ENCODE peak calls at places on chromosomes 13 and 19, in four cellular contexts. One of them, this sample, is unnamed.

GRCh38 chr13:42875448-42876269 is 94.3 kb downstream of the FAM216B start:
- ATAC-seq in left colon: no peak
- ATAC-seq in aorta: no peak
- ATAC-seq in right cardiac atrium: peak
- ATAC-seq in this sample: no peak

GRCh38 chr13:83876546-83876945 is 5.7 kb downstream of the SLITRK1 start:
- ATAC-seq in left colon: no peak
- ATAC-seq in aorta: no peak
- ATAC-seq in right cardiac atrium: no peak
- ATAC-seq in this sample: no peak

GRCh38 chr13:111533900-111534645 is 213.6 kb downstream of the TEX29 start:
- ATAC-seq in left colon: no peak
- ATAC-seq in aorta: no peak
- ATAC-seq in right cardiac atrium: no peak
- ATAC-seq in this sample: no peak

GRCh38 chr13:112596220-112596619 is 8.3 kb upstream of the TUBGCP3 start:
- ATAC-seq in left colon: no peak
- ATAC-seq in aorta: no peak
- ATAC-seq in right cardiac atrium: no peak
- ATAC-seq in this sample: no peak

GRCh38 chr19:45955905-45956608 is 17.6 kb downstream of the NOVA2 start:
- ATAC-seq in left colon: no peak
- ATAC-seq in aorta: peak
- ATAC-seq in right cardiac atrium: peak
- ATAC-seq in this sample: peak

GRCh38 chr19:46976845-46977320 is 42.8 kb upstream of the NPAS1 start:
- ATAC-seq in left colon: peak
- ATAC-seq in aorta: peak
- ATAC-seq in right cardiac atrium: peak
- ATAC-seq in this sample: peak

GRCh38 chr19:18477974-18478373 is 40.0 kb upstream of the ISYNA1 start:
- ATAC-seq in left colon: no peak
- ATAC-seq in aorta: no peak
- ATAC-seq in right cardiac atrium: no peak
- ATAC-seq in this sample: no peak

GRCh38 chr13:20128459-20128927 is 32.4 kb downstream of the GJA3 start:
- ATAC-seq in left colon: peak
- ATAC-seq in aorta: peak
- ATAC-seq in right cardiac atrium: peak
- ATAC-seq in this sample: peak

GRCh38 chr13:44930907-44931676 is 58.2 kb downstream of the NUFIP1 start:
- ATAC-seq in left colon: no peak
- ATAC-seq in aorta: no peak
- ATAC-seq in right cardiac atrium: no peak
- ATAC-seq in this sample: no peak

GRCh38 chr13:83298636-83299035 is 583.6 kb downstream of the SLITRK1 start:
- ATAC-seq in left colon: no peak
- ATAC-seq in aorta: no peak
- ATAC-seq in right cardiac atrium: no peak
- ATAC-seq in this sample: no peak

GRCh38 chr19:31054430-31054829 is 294.8 kb downstream of the TSHZ3 start:
- ATAC-seq in left colon: peak
- ATAC-seq in aorta: no peak
- ATAC-seq in right cardiac atrium: peak
- ATAC-seq in this sample: no peak

GRCh38 chr13:66443926-66444325 is 786.2 kb downstream of the PCDH9 start:
- ATAC-seq in left colon: no peak
- ATAC-seq in aorta: no peak
- ATAC-seq in right cardiac atrium: no peak
- ATAC-seq in this sample: no peak

GRCh38 chr13:31209172-31209818 is 9.5 kb downstream of the B3GLCT start:
- ATAC-seq in left colon: peak
- ATAC-seq in aorta: no peak
- ATAC-seq in right cardiac atrium: peak
- ATAC-seq in this sample: peak

GRCh38 chr13:71610876-71611275 is 256.1 kb downstream of the DACH1 start:
- ATAC-seq in left colon: peak
- ATAC-seq in aorta: no peak
- ATAC-seq in right cardiac atrium: no peak
- ATAC-seq in this sample: no peak

GRCh38 chr19:3708207-3708931 is at the start of gene TJP3:
- ATAC-seq in left colon: peak
- ATAC-seq in aorta: no peak
- ATAC-seq in right cardiac atrium: peak
- ATAC-seq in this sample: no peak

GRCh38 chr13:100550433-100550832 is 38.2 kb downstream of the GGACT start:
- ATAC-seq in left colon: no peak
- ATAC-seq in aorta: peak
- ATAC-seq in right cardiac atrium: peak
- ATAC-seq in this sample: peak

GRCh38 chr13:38415233-38415632 is 65.6 kb downstream of the UFM1 start:
- ATAC-seq in left colon: no peak
- ATAC-seq in aorta: no peak
- ATAC-seq in right cardiac atrium: peak
- ATAC-seq in this sample: no peak

GRCh38 chr13:55977436-55977835 is 1163.3 kb upstream of the PRR20A start:
- ATAC-seq in left colon: no peak
- ATAC-seq in aorta: no peak
- ATAC-seq in right cardiac atrium: no peak
- ATAC-seq in this sample: no peak

GRCh38 chr19:48806818-48807589 is 3.8 kb downstream of the BCAT2 start:
- ATAC-seq in left colon: peak
- ATAC-seq in aorta: no peak
- ATAC-seq in right cardiac atrium: no peak
- ATAC-seq in this sample: no peak